ENCODE peak calls at places on chromosome 20, in eight cellular contexts. Z is heart left ventricle; V is neural progenitor cell; J is adrenal gland; R is neuronal stem cell; A is effector memory CD4-positive, alpha-beta T cell; Y is CD8-positive, alpha-beta memory T cell; U is transverse colon. Q is an unnamed sample. For H3K4me1, the result is how much of the 10 kb centered on the place peaks cover.

GRCh38 chr20:37315293-37316110 is 26.0 kb downstream of the MANBAL start:
- DNase-seq in J (peak), A (no peak), V (no peak), Y (no peak), U (peak), R (no peak), Z (peak), Q (no peak)

GRCh38 chr20:41618807-41619294 is 674 bp upstream of the CHD6 start:
- DNase-seq in A (no peak), U (no peak), V (no peak), R (no peak), J (no peak), Z (no peak), Y (no peak), Q (no peak)

GRCh38 chr20:37516697-37517370 is 4.2 kb upstream of the NNAT start:
- DNase-seq in R (no peak), U (peak), Y (no peak), Z (no peak), V (no peak), J (no peak), A (no peak), Q (no peak)

GRCh38 chr20:17680128-17680835 is 1.8 kb downstream of the RRBP1 start:
- DNase-seq in U (peak), J (peak), A (no peak), R (peak), Z (peak), Y (peak), V (peak), Q (no peak)

GRCh38 chr20:41599699-41600104 is 18.5 kb downstream of the CHD6 start:
- DNase-seq in J (no peak), Y (no peak), V (no peak), U (no peak), R (no peak), Z (no peak), A (no peak), Q (no peak)

GRCh38 chr20:17898548-17898994 is 70.0 kb downstream of the SNX5 start:
- DNase-seq in V (peak), A (peak), R (peak), Y (peak), Z (peak), J (peak), U (peak), Q (peak)

GRCh38 chr20:45890077-45890996 is 671 bp downstream of the NEURL2 start:
- DNase-seq in V (peak), R (peak), Z (peak), U (peak), J (peak), A (no peak), Y (no peak), Q (peak)

GRCh38 chr20:37356387-37356786 is 10.4 kb downstream of the SRC start:
- DNase-seq in U (peak), A (no peak), V (no peak), Y (no peak), R (no peak), J (peak), Z (peak), Q (no peak)

GRCh38 chr20:46746972-46747371 is 37.5 kb downstream of the SLC2A10 start:
- DNase-seq in J (no peak), V (no peak), U (peak), Y (no peak), A (no peak), R (no peak), Z (no peak), Q (no peak)

GRCh38 chr20:51306521-51307358 is 235.8 kb downstream of the NFATC2 start:
- DNase-seq in A (peak), U (peak), Y (peak), V (peak), J (peak), Z (peak), R (peak), Q (peak)

GRCh38 chr20:9920908-9921307 is 82.0 kb upstream of the PAK5 start:
- DNase-seq in Y (no peak), Z (no peak), A (no peak), R (no peak), V (no peak), J (no peak), U (no peak), Q (no peak)

GRCh38 chr20:17807670-17808069 is 107.9 kb downstream of the BANF2 start:
- DNase-seq in U (no peak), V (no peak), Z (no peak), J (no peak), A (no peak), R (no peak), Y (no peak), Q (no peak)

GRCh38 chr20:62535282-62535811 is 59.6 kb upstream of the GATA5 start:
- DNase-seq in J (no peak), Y (no peak), Z (no peak), A (no peak), V (no peak), U (no peak), R (no peak), Q (no peak)

GRCh38 chr20:23180451-23180921 is 94.4 kb upstream of the CD93 start:
- DNase-seq in U (no peak), A (no peak), V (no peak), Y (no peak), J (peak), R (no peak), Z (peak), Q (no peak)

GRCh38 chr20:5504061-5504739 is 187.4 kb upstream of the PROKR2 start:
- DNase-seq in Z (peak), R (no peak), U (peak), A (no peak), V (no peak), J (peak), Y (no peak), Q (no peak)

GRCh38 chr20:31322504-31322903 is 14.1 kb upstream of the DEFB116 start:
- DNase-seq in R (no peak), J (no peak), Y (no peak), Z (no peak), V (no peak), A (no peak), U (no peak), Q (no peak)

GRCh38 chr20:36051318-36052116 is 83.1 kb downstream of the CNBD2 start:
- DNase-seq in Y (no peak), R (no peak), Z (no peak), V (no peak), U (no peak), J (no peak), A (no peak), Q (no peak)
- H3K4me1 ChIP-seq in Y (under half), R (under half), Z (under half), V (under half), U (under half), J (under half), A (under half), Q (under half)

GRCh38 chr20:39111359-39112195 is 149.4 kb downstream of the DHX35 start:
- DNase-seq in V (no peak), R (no peak), Y (no peak), U (no peak), A (no peak), Z (no peak), J (no peak), Q (no peak)
- H3K4me1 ChIP-seq in V (under half), R (under half), Y (under half), U (under half), A (under half), Z (under half), J (under half), Q (under half)

GRCh38 chr20:36065427-36065998 is 89.0 kb upstream of the EPB41L1 start:
- DNase-seq in U (no peak), J (peak), A (no peak), Y (no peak), V (no peak), R (no peak), Z (no peak), Q (no peak)
- H3K4me1 ChIP-seq in U (under half), J (under half), A (under half), Y (under half), V (under half), R (under half), Z (under half), Q (under half)

GRCh38 chr20:34017610-34018009 is 23.9 kb downstream of the RALY start:
- DNase-seq in V (no peak), J (no peak), U (no peak), Y (no peak), A (no peak), Z (no peak), R (no peak), Q (no peak)
- H3K4me1 ChIP-seq in V (under half), J (under half), U (under half), Y (half or more), A (under half), Z (half or more), R (under half), Q (half or more)

DNA sequence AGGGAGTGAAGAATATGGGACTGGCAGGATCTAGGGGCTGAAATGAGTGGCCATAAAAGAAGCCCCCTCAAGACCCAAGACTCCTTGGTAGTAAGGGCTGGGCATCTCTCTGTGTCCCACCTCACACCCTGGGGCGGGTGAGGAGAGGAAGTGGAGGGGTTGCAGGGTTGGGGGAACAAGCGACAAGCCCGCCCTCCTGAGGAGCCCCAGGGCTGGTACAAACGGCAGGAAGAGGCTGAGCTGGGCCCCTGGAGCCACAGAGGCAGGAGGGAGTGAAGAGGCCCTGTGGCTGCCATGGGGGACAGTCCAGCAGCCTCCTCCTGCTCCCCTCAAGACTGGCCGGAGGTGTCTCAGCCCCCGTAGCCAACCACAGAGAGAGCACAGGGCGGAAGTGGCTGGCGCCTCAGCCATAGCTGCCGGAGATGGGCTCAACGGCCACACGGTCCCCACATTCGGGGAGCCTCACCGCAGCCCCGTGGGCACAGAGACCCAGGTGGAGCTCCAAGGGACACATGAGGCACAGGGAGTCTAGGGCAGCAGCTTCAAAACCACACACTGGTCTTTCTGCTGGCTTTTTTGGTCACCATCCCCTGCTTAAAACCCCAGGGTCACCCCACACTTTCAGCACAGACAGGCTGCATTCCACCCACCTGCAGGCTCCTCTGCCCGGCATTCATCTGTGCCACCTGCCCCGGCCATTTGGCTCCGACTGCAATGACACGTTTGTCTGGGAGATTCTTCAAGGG is 586 bp downstream of the C20orf203 start:
- DNase-seq in J (no peak), Z (no peak), V (no peak), A (no peak), R (no peak), Y (no peak), U (peak), Q (no peak)
- H3K4me1 ChIP-seq in J (under half), Z (under half), V (under half), A (under half), R (under half), Y (under half), U (under half), Q (under half)